ENCODE peak calls at places on chromosomes 1 and 21, in nine cellular contexts. N, M, J, S, Y, R, D, O and Q are unnamed samples.

GRCh38 chr1:58013237-58013636 is 533.3 kb downstream of the OMA1 start:
- DNase-seq in N (no peak), M (no peak), J (no peak), S (no peak), Y (no peak), R (no peak), D (no peak), O (no peak), Q (no peak)

GRCh38 chr1:94614980-94615379 is 73.4 kb upstream of the F3 start:
- DNase-seq in N (no peak), M (no peak), J (peak), S (no peak), Y (no peak), R (no peak), D (no peak), O (no peak), Q (no peak)

GRCh38 chr1:110070968-110071307 is 466 bp upstream of the ALX3 start:
- DNase-seq in N (no peak), M (no peak), J (no peak), S (no peak), Y (no peak), R (no peak), D (no peak), O (no peak), Q (no peak)

GRCh38 chr1:111768625-111769024 is 12.9 kb downstream of the DDX20 start:
- DNase-seq in N (no peak), M (no peak), J (no peak), S (no peak), Y (no peak), R (no peak), D (no peak), O (no peak), Q (no peak)

GRCh38 chr21:41798326-41798725 is 31.5 kb upstream of the RIPK4 start:
- DNase-seq in N (no peak), M (no peak), J (no peak), S (no peak), Y (no peak), R (no peak), D (no peak), O (no peak), Q (no peak)

GRCh38 chr1:183810172-183810571 is 5.3 kb downstream of the RGL1 start:
- DNase-seq in N (no peak), M (no peak), J (no peak), S (no peak), Y (no peak), R (no peak), D (no peak), O (no peak), Q (no peak)

GRCh38 chr1:41698916-41699860 is 214.7 kb upstream of the EDN2 start:
- DNase-seq in N (no peak), M (no peak), J (no peak), S (no peak), Y (no peak), R (no peak), D (no peak), O (no peak), Q (no peak)

GRCh38 chr1:43931711-43932660 is 1.6 kb upstream of the ARTN start:
- DNase-seq in N (no peak), M (no peak), J (no peak), S (no peak), Y (no peak), R (no peak), D (no peak), O (peak), Q (no peak)

GRCh38 chr1:62746086-62746808 is 37.7 kb upstream of the ATG4C start:
- DNase-seq in N (no peak), M (no peak), J (peak), S (peak), Y (no peak), R (no peak), D (no peak), O (peak), Q (no peak)

GRCh38 chr1:32997381-32997891 is 32.8 kb upstream of the RNF19B start:
- DNase-seq in N (no peak), M (no peak), J (no peak), S (peak), Y (no peak), R (no peak), D (no peak), O (no peak), Q (no peak)

GRCh38 chr1:151638812-151639211 is 27.0 kb downstream of the SNX27 start:
- DNase-seq in N (no peak), M (no peak), J (no peak), S (no peak), Y (no peak), R (no peak), D (no peak), O (no peak), Q (no peak)

GRCh38 chr1:245860681-245861552 is 646.2 kb downstream of the SMYD3 start:
- DNase-seq in N (no peak), M (no peak), J (no peak), S (peak), Y (no peak), R (no peak), D (no peak), O (no peak), Q (no peak)

GRCh38 chr1:221100196-221100950 is 221.1 kb downstream of the HLX start:
- DNase-seq in N (no peak), M (no peak), J (peak), S (peak), Y (no peak), R (no peak), D (no peak), O (no peak), Q (no peak)

GRCh38 chr1:88063605-88064004 is 620.5 kb upstream of the PKN2 start:
- DNase-seq in N (no peak), M (no peak), J (no peak), S (peak), Y (no peak), R (no peak), D (no peak), O (no peak), Q (no peak)

GRCh38 chr1:225653463-225654276 is 747 bp upstream of the ENAH start:
- DNase-seq in N (peak), M (no peak), J (no peak), S (peak), Y (no peak), R (no peak), D (peak), O (peak), Q (no peak)